ENCODE peak calls at places on chromosomes 11 and 22, in four cellular contexts. Z is endothelial cell of umbilical vein, S is K562, V is GM12878. M is an unnamed sample.

GRCh38 chr11:10597877-10598341 is 29.4 kb upstream of the LYVE1 start:
- DNase-seq in Z (no peak), S (peak), V (no peak), M (peak)

GRCh38 chr11:12207384-12208150 is 97.2 kb downstream of the MICAL2 start:
- DNase-seq in Z (no peak), S (no peak), V (no peak), M (peak)

GRCh38 chr22:23144926-23145906 is at the start of gene RAB36:
- DNase-seq in Z (peak), S (peak), V (peak), M (peak)

GRCh38 chr22:49685686-49686085 is 142.0 kb downstream of the BRD1 start:
- DNase-seq in Z (no peak), S (no peak), V (no peak), M (no peak)

GRCh38 chr11:123249354-123249753 is 54.3 kb upstream of the CLMP start:
- DNase-seq in Z (no peak), S (no peak), V (no peak), M (peak)

GRCh38 chr22:43186272-43187170 is at the start of gene TTLL12:
- DNase-seq in Z (peak), S (peak), V (no peak), M (peak)

GRCh38 chr22:49006207-49007012 is 821.3 kb downstream of the BRD1 start:
- DNase-seq in Z (no peak), S (no peak), V (no peak), M (no peak)

GRCh38 chr11:2272241-2272945 is 2.0 kb upstream of the ASCL2 start:
- DNase-seq in Z (no peak), S (no peak), V (no peak), M (no peak)

GRCh38 chr11:119671561-119672015 is 57.4 kb downstream of the NECTIN1 start:
- DNase-seq in Z (peak), S (no peak), V (no peak), M (peak)

GRCh38 chr11:64241430-64242153 is 697 bp downstream of the FKBP2 start:
- DNase-seq in Z (peak), S (peak), V (no peak), M (peak)

GRCh38 chr11:48013269-48013901 is 33.0 kb downstream of the PTPRJ start:
- DNase-seq in Z (peak), S (no peak), V (no peak), M (peak)

GRCh38 chr11:121625784-121626506 is 173.2 kb upstream of the SORL1-AS1 start:
- DNase-seq in Z (no peak), S (no peak), V (no peak), M (no peak)

GRCh38 chr11:92249156-92249753 is 24.6 kb downstream of the FAT3 start:
- DNase-seq in Z (no peak), S (no peak), V (no peak), M (no peak)

GRCh38 chr11:76667856-76668255 is 2.7 kb downstream of the LRRC32 start:
- DNase-seq in Z (no peak), S (no peak), V (no peak), M (no peak)

GRCh38 chr11:102573851-102574250 is 43.3 kb upstream of the MMP7 start:
- DNase-seq in Z (no peak), S (no peak), V (no peak), M (peak)

GRCh38 chr11:68904458-68904847 is 762 bp downstream of the IGHMBP2 start:
- DNase-seq in Z (no peak), S (peak), V (no peak), M (no peak)

GRCh38 chr22:27718186-27719032 is 83.1 kb downstream of the MN1 start:
- DNase-seq in Z (peak), S (peak), V (no peak), M (peak)

GRCh38 chr22:26066534-26066933 is 102.7 kb upstream of the SEZ6L start:
- DNase-seq in Z (no peak), S (no peak), V (no peak), M (no peak)

GRCh38 chr11:59206635-59207034 is 6.1 kb downstream of the MPEG1 start:
- DNase-seq in Z (peak), S (peak), V (no peak), M (peak)

GRCh38 chr11:134032501-134033091 is 36.3 kb upstream of the JAM3 start:
- DNase-seq in Z (no peak), S (no peak), V (no peak), M (no peak)

GRCh38 chr11:134028368-134028920 is 40.4 kb upstream of the JAM3 start:
- DNase-seq in Z (no peak), S (no peak), V (no peak), M (no peak)

GRCh38 chr11:134032031-134032430 is 36.8 kb upstream of the JAM3 start:
- DNase-seq in Z (no peak), S (no peak), V (no peak), M (no peak)

GRCh38 chr11:134033276-134033675 is 35.6 kb upstream of the JAM3 start:
- DNase-seq in Z (no peak), S (no peak), V (no peak), M (no peak)

DNA sequence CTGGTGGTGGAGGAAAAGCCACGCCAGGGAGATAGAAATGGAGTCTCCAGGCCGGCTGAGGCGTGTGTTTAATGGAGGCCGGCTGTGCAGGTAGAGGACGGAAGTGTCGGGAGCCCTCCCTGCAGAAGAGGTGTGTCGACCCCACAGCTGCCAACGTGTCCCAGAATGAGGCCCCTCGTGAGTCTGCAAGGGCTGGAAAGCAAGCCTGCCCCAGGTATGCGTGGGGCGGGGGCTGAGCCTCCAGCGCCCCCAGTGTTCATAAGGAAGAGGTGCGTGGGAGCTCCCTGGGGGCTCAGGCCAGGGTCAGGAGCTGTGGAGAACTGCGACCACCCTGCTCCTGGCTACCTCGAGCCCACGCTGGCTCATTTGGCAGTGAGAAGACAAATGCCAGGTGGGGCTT is 38.0 kb upstream of the JAM3 start:
- DNase-seq in Z (no peak), S (peak), V (no peak), M (no peak)
- TF ChIP-seq FOS in Z (no peak), S (no peak), V (no peak), M (no peak)

DNA sequence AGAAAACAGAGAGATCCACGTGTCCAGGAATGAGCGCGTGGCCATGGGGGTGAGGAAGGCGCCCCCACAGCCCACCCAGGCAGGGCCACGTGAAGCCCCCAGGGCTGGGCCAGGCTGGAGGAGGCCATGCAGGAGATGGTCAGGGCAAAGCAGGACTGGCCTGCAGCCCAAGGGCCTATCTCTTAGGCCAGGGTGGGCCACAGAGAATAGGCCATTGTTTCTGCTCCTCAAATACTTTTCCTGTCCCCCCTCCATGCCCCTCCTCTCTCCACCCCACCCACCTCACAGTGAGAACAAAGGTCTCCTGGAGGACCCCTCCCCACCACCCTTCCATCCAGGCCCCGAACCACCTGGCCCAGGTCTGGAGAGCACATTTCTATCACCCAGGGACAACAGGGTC is 8.3 kb upstream of the CDC42EP1 start:
- DNase-seq in Z (no peak), S (no peak), V (no peak), M (no peak)
- H3K27ac ChIP-seq in Z (no peak), S (no peak), V (no peak), M (peak)

GRCh38 chr11:27722117-27722844 is 22.0 kb upstream of the BDNF start:
- DNase-seq in Z (peak), S (no peak), V (no peak), M (peak)
- TF ChIP-seq FOS in Z (no peak), S (no peak), V (no peak), M (no peak)

DNA sequence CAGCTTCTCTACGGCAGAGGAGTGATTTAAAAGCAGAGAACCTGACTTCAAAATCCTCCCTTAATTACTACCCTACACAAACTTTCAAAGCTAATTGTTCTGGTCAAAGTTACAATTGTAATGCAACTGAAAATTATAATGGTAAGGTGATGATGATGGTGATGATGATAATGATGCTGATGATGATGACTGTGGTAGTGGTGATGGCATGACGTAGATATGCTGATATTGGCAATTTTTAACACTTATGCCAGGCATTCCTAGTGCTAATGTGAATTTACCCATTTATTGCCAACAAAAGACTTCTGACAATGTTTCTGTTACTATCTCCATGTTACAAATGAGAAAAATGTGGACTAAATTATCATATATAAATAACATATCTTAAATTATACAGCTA is 1831.1 kb downstream of the LRRC4C start:
- DNase-seq in Z (no peak), S (no peak), V (no peak), M (no peak)
- H3K27ac ChIP-seq in Z (no peak), S (no peak), V (no peak), M (no peak)

GRCh38 chr11:133821776-133822175 is 23.5 kb downstream of the SPATA19 start:
- DNase-seq in Z (no peak), S (peak), V (no peak), M (no peak)
- TF ChIP-seq FOS in Z (no peak), S (no peak), V (no peak), M (no peak)

M was measured in IMR-90.